ENCODE peak calls at places on chromosomes 5 and 9, in seven cellular contexts. One of them, this sample, is unnamed.

GRCh38 chr9:109865521-109865920 is 85.5 kb downstream of the PALM2AKAP2 start:
- DNase-seq in kidney glomerular epithelial cell: no peak
- DNase-seq in RCC 7860: no peak
- DNase-seq in naive thymus-derived CD8-positive, alpha-beta T cell: no peak
- DNase-seq in mucosa of gallbladder: no peak
- DNase-seq in cardiac fibroblast: peak
- DNase-seq in activated CD4-positive, alpha-beta T cell treated with anti-CD3 and anti-CD28 coated beads for 48 hours: no peak
- DNase-seq in this sample: no peak

GRCh38 chr5:100755435-100755834 is 147.6 kb downstream of the ST8SIA4 start:
- DNase-seq in kidney glomerular epithelial cell: no peak
- DNase-seq in RCC 7860: no peak
- DNase-seq in naive thymus-derived CD8-positive, alpha-beta T cell: no peak
- DNase-seq in mucosa of gallbladder: no peak
- DNase-seq in cardiac fibroblast: peak
- DNase-seq in activated CD4-positive, alpha-beta T cell treated with anti-CD3 and anti-CD28 coated beads for 48 hours: no peak
- DNase-seq in this sample: no peak

GRCh38 chr5:57600321-57600720 is 117.7 kb upstream of the ACTBL2 start:
- DNase-seq in kidney glomerular epithelial cell: peak
- DNase-seq in RCC 7860: no peak
- DNase-seq in naive thymus-derived CD8-positive, alpha-beta T cell: no peak
- DNase-seq in mucosa of gallbladder: no peak
- DNase-seq in cardiac fibroblast: no peak
- DNase-seq in activated CD4-positive, alpha-beta T cell treated with anti-CD3 and anti-CD28 coated beads for 48 hours: no peak
- DNase-seq in this sample: no peak

GRCh38 chr5:456351-457194 is 13.6 kb downstream of the EXOC3 start:
- DNase-seq in kidney glomerular epithelial cell: no peak
- DNase-seq in RCC 7860: no peak
- DNase-seq in naive thymus-derived CD8-positive, alpha-beta T cell: no peak
- DNase-seq in mucosa of gallbladder: no peak
- DNase-seq in cardiac fibroblast: no peak
- DNase-seq in activated CD4-positive, alpha-beta T cell treated with anti-CD3 and anti-CD28 coated beads for 48 hours: no peak
- DNase-seq in this sample: no peak

GRCh38 chr9:89021154-89021803 is 30.0 kb downstream of the S1PR3 start:
- DNase-seq in kidney glomerular epithelial cell: peak
- DNase-seq in RCC 7860: peak
- DNase-seq in naive thymus-derived CD8-positive, alpha-beta T cell: no peak
- DNase-seq in mucosa of gallbladder: peak
- DNase-seq in cardiac fibroblast: peak
- DNase-seq in activated CD4-positive, alpha-beta T cell treated with anti-CD3 and anti-CD28 coated beads for 48 hours: no peak
- DNase-seq in this sample: peak

GRCh38 chr9:117464941-117465616 is 50.2 kb upstream of the ASTN2 start:
- DNase-seq in kidney glomerular epithelial cell: no peak
- DNase-seq in RCC 7860: no peak
- DNase-seq in naive thymus-derived CD8-positive, alpha-beta T cell: no peak
- DNase-seq in mucosa of gallbladder: no peak
- DNase-seq in cardiac fibroblast: no peak
- DNase-seq in activated CD4-positive, alpha-beta T cell treated with anti-CD3 and anti-CD28 coated beads for 48 hours: no peak
- DNase-seq in this sample: no peak

GRCh38 chr5:67350600-67351315 is 154.2 kb upstream of the CD180 start:
- DNase-seq in kidney glomerular epithelial cell: no peak
- DNase-seq in RCC 7860: no peak
- DNase-seq in naive thymus-derived CD8-positive, alpha-beta T cell: peak
- DNase-seq in mucosa of gallbladder: no peak
- DNase-seq in cardiac fibroblast: no peak
- DNase-seq in activated CD4-positive, alpha-beta T cell treated with anti-CD3 and anti-CD28 coated beads for 48 hours: no peak
- DNase-seq in this sample: no peak

GRCh38 chr9:93950619-93951601 is 4.2 kb downstream of the BARX1 start:
- DNase-seq in kidney glomerular epithelial cell: no peak
- DNase-seq in RCC 7860: no peak
- DNase-seq in naive thymus-derived CD8-positive, alpha-beta T cell: no peak
- DNase-seq in mucosa of gallbladder: no peak
- DNase-seq in cardiac fibroblast: peak
- DNase-seq in activated CD4-positive, alpha-beta T cell treated with anti-CD3 and anti-CD28 coated beads for 48 hours: no peak
- DNase-seq in this sample: no peak

GRCh38 chr9:112361602-112362001 is 18.3 kb upstream of the HSDL2 start:
- DNase-seq in kidney glomerular epithelial cell: peak
- DNase-seq in RCC 7860: peak
- DNase-seq in naive thymus-derived CD8-positive, alpha-beta T cell: peak
- DNase-seq in mucosa of gallbladder: no peak
- DNase-seq in cardiac fibroblast: peak
- DNase-seq in activated CD4-positive, alpha-beta T cell treated with anti-CD3 and anti-CD28 coated beads for 48 hours: no peak
- DNase-seq in this sample: no peak

GRCh38 chr5:115360036-115360685 is 63.7 kb upstream of the CCDC112 start:
- DNase-seq in kidney glomerular epithelial cell: no peak
- DNase-seq in RCC 7860: no peak
- DNase-seq in naive thymus-derived CD8-positive, alpha-beta T cell: no peak
- DNase-seq in mucosa of gallbladder: no peak
- DNase-seq in cardiac fibroblast: no peak
- DNase-seq in activated CD4-positive, alpha-beta T cell treated with anti-CD3 and anti-CD28 coated beads for 48 hours: no peak
- DNase-seq in this sample: no peak

GRCh38 chr5:19531374-19531952 is 456.5 kb downstream of the CDH18 start:
- DNase-seq in kidney glomerular epithelial cell: peak
- DNase-seq in RCC 7860: peak
- DNase-seq in naive thymus-derived CD8-positive, alpha-beta T cell: no peak
- DNase-seq in mucosa of gallbladder: no peak
- DNase-seq in cardiac fibroblast: peak
- DNase-seq in activated CD4-positive, alpha-beta T cell treated with anti-CD3 and anti-CD28 coated beads for 48 hours: no peak
- DNase-seq in this sample: no peak

GRCh38 chr9:128055222-128056040 is 11.7 kb downstream of the NAIF1 start:
- DNase-seq in kidney glomerular epithelial cell: no peak
- DNase-seq in RCC 7860: no peak
- DNase-seq in naive thymus-derived CD8-positive, alpha-beta T cell: no peak
- DNase-seq in mucosa of gallbladder: peak
- DNase-seq in cardiac fibroblast: peak
- DNase-seq in activated CD4-positive, alpha-beta T cell treated with anti-CD3 and anti-CD28 coated beads for 48 hours: no peak
- DNase-seq in this sample: peak

GRCh38 chr9:114470121-114470520 is 35.2 kb downstream of the WHRN start:
- DNase-seq in kidney glomerular epithelial cell: no peak
- DNase-seq in RCC 7860: no peak
- DNase-seq in naive thymus-derived CD8-positive, alpha-beta T cell: no peak
- DNase-seq in mucosa of gallbladder: no peak
- DNase-seq in cardiac fibroblast: no peak
- DNase-seq in activated CD4-positive, alpha-beta T cell treated with anti-CD3 and anti-CD28 coated beads for 48 hours: no peak
- DNase-seq in this sample: no peak

GRCh38 chr5:73448072-73448432 is 525 bp downstream of the FOXD1 start:
- DNase-seq in kidney glomerular epithelial cell: no peak
- DNase-seq in RCC 7860: peak
- DNase-seq in naive thymus-derived CD8-positive, alpha-beta T cell: no peak
- DNase-seq in mucosa of gallbladder: no peak
- DNase-seq in cardiac fibroblast: no peak
- DNase-seq in activated CD4-positive, alpha-beta T cell treated with anti-CD3 and anti-CD28 coated beads for 48 hours: peak
- DNase-seq in this sample: peak